ENCODE peak calls at places on chromosomes 2 and 18, in five cellular contexts. T is AG09319, U is transverse colon, M is fibroblast of the aortic adventitia, H is kidney. L is an unnamed sample.

GRCh38 chr2:70920367-70920715 is 15.4 kb upstream of the ATP6V1B1 start:
- DNase-seq in U (no peak), H (no peak), M (no peak), T (no peak), L (no peak)

GRCh38 chr2:17851731-17852585 is 26.5 kb upstream of the KCNS3 start:
- DNase-seq in M (peak; percentile 80), H (peak; percentile 52), U (peak; percentile 47), T (peak; percentile 41), L (no peak)

GRCh38 chr2:70371753-70372152 is 69.9 kb upstream of the FAM136A start:
- DNase-seq in T (no peak), H (no peak), U (no peak), M (peak; percentile 78), L (no peak)

GRCh38 chr2:73907840-73908452 is 15.1 kb downstream of the ACTG2 start:
- DNase-seq in H (no peak), M (peak; percentile 18), U (peak; percentile 38), T (no peak), L (peak; percentile 23)

GRCh38 chr2:174919886-174920595 is 85.1 kb downstream of the CHN1 start:
- DNase-seq in M (no peak), T (no peak), H (no peak), U (no peak), L (no peak)

GRCh38 chr2:156765450-156765849 is 329.3 kb downstream of the GPD2 start:
- DNase-seq in H (no peak), M (no peak), U (no peak), T (no peak), L (no peak)

GRCh38 chr2:207746131-207746530 is 23.6 kb downstream of the FZD5 start:
- DNase-seq in H (no peak), T (peak; percentile 49), M (peak; percentile 83), U (peak; percentile 42), L (peak; percentile 22)

GRCh38 chr18:76131738-76132137 is 363.3 kb downstream of the ZNF516 start:
- DNase-seq in M (peak; percentile 36), T (no peak), H (no peak), U (no peak), L (no peak)

GRCh38 chr2:55590810-55591440 is 26.5 kb downstream of the PPP4R3B start:
- DNase-seq in T (no peak), H (no peak), M (peak; percentile 7), U (no peak), L (no peak)

GRCh38 chr18:25352629-25353005 is 651 bp upstream of the ZNF521 start:
- DNase-seq in H (no peak), T (no peak), U (no peak), M (no peak), L (no peak)

GRCh38 chr2:26555246-26556133 is 77.6 kb upstream of the OTOF start:
- DNase-seq in M (no peak), H (no peak), T (no peak), U (no peak), L (no peak)

DNA sequence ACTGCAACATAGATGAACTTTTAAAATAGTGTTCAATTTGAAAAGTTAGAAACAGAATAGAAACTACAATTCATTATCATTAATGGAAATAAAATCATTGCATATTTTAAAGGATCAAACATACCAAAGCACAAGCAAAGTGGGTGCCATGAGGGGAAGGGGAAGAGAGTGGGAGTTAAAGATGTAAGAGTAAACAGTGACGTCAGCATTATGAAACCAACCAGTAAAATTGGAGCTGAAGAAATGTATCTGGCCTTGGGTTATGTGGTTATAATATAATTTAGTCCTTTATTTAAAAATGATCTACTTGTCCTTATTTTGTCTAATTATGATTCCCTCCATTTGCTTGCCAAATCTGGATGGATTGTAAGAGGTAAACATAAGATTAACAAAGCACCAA is 6.0 kb downstream of the LINC00305 start:
- DNase-seq in H (no peak), T (no peak), M (no peak), U (no peak), L (no peak)
- TF ChIP-seq CTCF in H (no peak), T (no peak), M (no peak), U (no peak), L (no peak)

DNA sequence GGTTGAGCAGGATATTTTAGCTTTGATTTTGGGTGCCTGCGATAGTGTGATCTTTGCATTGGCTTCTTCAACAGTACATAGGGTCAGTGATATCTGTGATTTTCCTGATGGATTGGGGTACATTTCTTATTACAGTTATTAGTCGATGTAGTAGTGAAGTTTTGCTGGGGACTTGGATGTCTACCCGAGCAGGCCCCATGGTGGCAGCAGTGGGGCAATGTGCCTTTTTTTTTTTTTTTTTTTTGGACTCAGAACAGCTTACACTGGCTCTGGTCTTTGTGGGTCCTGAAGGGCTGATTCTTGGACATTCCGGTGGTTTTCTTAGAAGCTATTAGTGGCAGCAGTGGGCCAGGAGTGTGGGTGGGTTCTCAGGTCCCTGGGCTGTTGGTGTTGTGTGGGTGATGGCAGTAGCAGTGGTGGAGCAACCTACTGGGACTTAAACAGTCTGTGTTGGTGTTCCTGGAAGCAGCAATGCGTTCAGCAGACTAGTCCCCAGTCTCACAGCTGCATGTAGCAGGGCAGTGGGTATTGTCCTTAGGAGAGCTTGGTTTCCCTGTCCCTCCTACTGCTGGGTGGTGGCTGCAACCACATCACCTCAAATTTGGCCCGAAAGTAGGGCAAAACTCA is 53.7 kb upstream of the SLC4A10 start:
- DNase-seq in H (no peak), M (no peak), T (no peak), U (no peak), L (no peak)
- TF ChIP-seq CTCF in H (no peak), M (peak; percentile 19), T (no peak), U (no peak), L (no peak)

GRCh38 chr2:121451373-121451772 is 79.3 kb upstream of the RNU4ATAC start:
- DNase-seq in T (no peak), H (no peak), U (no peak), M (no peak), L (no peak)

GRCh38 chr2:121455438-121455837 is 75.2 kb upstream of the RNU4ATAC start:
- DNase-seq in T (no peak), U (no peak), M (no peak), H (no peak), L (no peak)

GRCh38 chr2:121454549-121455090 is 76.1 kb upstream of the RNU4ATAC start:
- DNase-seq in M (no peak), U (no peak), T (peak; percentile 24), H (no peak), L (no peak)

GRCh38 chr2:121456325-121456724 is 74.4 kb upstream of the RNU4ATAC start:
- DNase-seq in M (no peak), U (no peak), H (no peak), T (no peak), L (no peak)
- TF ChIP-seq CTCF in M (no peak), U (no peak), H (no peak), T (no peak), L (no peak)

GRCh38 chr2:38075436-38076249 is at the start of gene CYP1B1:
- DNase-seq in T (no peak), M (no peak), U (no peak), H (no peak), L (peak; percentile 15)

GRCh38 chr2:38076250-38076709 is 329 bp upstream of the CYP1B1 start:
- DNase-seq in U (peak; percentile 64), M (peak; percentile 90), T (peak; percentile 87), H (peak; percentile 96), L (peak; percentile 23)

GRCh38 chr2:38073211-38074005 is 2.5 kb downstream of the CYP1B1 start:
- DNase-seq in H (peak; percentile 67), U (no peak), M (peak; percentile 61), T (no peak), L (no peak)

GRCh38 chr2:38074047-38074774 is 1.7 kb downstream of the CYP1B1 start:
- DNase-seq in H (peak; percentile 79), U (no peak), M (peak; percentile 30), T (no peak), L (no peak)

DNA sequence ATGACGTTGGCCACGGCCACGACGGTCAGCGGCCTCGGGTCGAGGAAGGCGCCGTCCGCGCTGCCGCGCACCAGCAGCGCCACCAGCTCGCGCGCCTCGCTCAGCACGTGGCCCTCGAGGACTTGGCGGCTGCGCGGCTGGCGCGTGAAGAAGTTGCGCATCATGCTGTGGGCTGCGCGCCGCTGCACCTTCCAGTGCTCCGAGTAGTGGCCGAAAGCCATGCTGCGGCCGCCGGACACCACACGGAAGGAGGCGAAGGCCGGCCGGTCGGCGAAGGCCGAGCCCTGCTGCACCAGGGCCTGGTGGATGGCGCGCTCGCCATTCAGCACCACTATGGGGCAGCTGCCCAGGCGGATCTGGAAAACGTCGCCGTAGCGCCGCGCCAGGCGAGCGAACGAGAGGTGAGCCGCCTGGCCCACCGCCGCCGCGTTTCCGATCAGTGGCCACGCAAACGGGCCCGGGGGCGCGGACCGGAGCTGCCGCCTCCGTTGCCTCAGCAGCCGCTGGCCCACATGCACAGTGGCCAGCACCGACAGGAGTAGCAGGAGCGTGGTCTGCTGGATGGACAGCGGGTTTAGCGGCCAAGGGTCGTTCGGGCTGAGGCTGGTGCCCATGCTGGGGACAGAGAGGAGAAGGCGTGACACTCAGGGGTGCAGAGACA is 1.0 kb downstream of the CYP1B1 start:
- DNase-seq in H (peak; percentile 77), U (no peak), T (no peak), M (peak; percentile 43), L (no peak)
- TF ChIP-seq CTCF in H (no peak), U (no peak), T (no peak), M (no peak), L (no peak)

DNA sequence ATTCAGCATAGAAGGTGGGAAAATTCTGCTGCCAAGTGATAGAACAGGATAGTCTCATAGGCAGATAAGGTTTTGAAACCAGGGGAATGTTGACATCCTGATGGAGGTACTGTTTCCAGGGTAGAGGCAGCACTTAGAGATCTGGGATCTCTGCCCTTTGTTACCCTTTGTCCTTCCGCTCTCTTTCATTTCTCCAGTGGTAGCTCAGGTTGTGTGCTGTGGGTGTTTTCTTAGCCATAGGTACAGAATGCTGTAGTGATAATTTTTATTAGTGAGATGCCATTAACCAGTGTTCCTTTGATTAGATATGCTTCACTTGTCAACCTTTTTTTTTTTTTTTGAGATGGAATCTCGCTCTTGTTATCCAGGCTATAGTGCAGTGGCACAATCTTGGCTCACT is 156.0 kb downstream of the PRPF40A start:
- DNase-seq in U (no peak), H (no peak), M (no peak), T (no peak), L (no peak)
- TF ChIP-seq CTCF in U (no peak), H (no peak), M (no peak), T (no peak), L (no peak)

GRCh38 chr2:84858123-84858522 is 22.8 kb downstream of the TRABD2A start:
- DNase-seq in T (no peak), M (no peak), U (no peak), H (no peak), L (no peak)
- TF ChIP-seq CTCF in T (peak; percentile 21), M (peak; percentile 34), U (no peak), H (no peak), L (no peak)

DNA sequence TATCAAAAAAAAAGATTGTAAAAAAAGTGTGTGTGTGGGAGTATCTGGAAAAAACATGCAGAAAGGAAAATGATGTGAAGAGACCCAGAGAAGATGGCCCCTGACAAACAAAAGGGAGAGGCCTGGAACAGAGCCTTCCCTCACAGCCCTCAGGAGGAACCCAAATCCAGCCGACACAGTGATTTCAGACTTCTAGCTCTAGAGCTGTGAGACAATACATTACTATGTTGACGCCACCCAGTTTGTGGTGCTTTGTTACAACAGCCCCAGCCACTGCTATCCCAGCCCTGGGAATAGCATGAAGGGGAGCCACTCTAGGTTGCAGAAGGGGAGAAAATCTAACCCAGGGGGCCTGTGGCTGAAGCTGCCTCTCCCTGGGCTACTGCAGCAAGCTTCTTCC is 59.0 kb upstream of the ZBTB7C start:
- DNase-seq in U (no peak), T (no peak), M (peak; percentile 44), H (no peak), L (no peak)
- TF ChIP-seq CTCF in U (no peak), T (no peak), M (no peak), H (no peak), L (no peak)

L was measured in activated B cell treated with CpG ODN at 0.5 μM for 24 hours.